ENCODE peak calls at places on chromosomes 13 and 19, in nine cellular contexts. H, K, N, C, G, V, B, P and A are unnamed samples.

GRCh38 chr19:34499155-34499834 is 17.7 kb downstream of the WTIP start:
- DNase-seq in V (no peak), G (peak; percentile 22), P (no peak), C (no peak), N (no peak), H (no peak), B (no peak), K (no peak), A (no peak)

GRCh38 chr19:16532440-16533273 is 9.6 kb downstream of the CHERP start:
- DNase-seq in C (no peak), P (no peak), V (no peak), B (no peak), G (no peak), K (no peak), N (no peak), H (no peak), A (no peak)

GRCh38 chr19:32971012-32971595 is 654 bp downstream of the CEP89 start:
- DNase-seq in B (no peak), G (peak; percentile 69), P (no peak), H (no peak), C (no peak), N (no peak), K (no peak), V (no peak), A (no peak)

GRCh38 chr19:10219678-10220077 is 11.5 kb downstream of the S1PR2 start:
- DNase-seq in N (no peak), H (no peak), K (peak; percentile 26), C (peak; percentile 84), G (no peak), B (no peak), P (peak; percentile 25), V (peak; percentile 49), A (no peak)

GRCh38 chr19:23917856-23918255 is 3.2 kb downstream of the ZNF726 start:
- DNase-seq in P (no peak), C (no peak), H (no peak), V (peak; percentile 60), N (no peak), B (no peak), K (no peak), G (no peak), A (no peak)

GRCh38 chr13:39942177-39942900 is 286.9 kb downstream of the COG6 start:
- DNase-seq in P (no peak), H (no peak), N (no peak), V (no peak), K (no peak), G (no peak), C (no peak), B (no peak), A (no peak)

GRCh38 chr19:11264452-11265176 is 2.3 kb upstream of the DOCK6 start:
- DNase-seq in K (no peak), V (no peak), G (peak; percentile 95), B (no peak), P (peak; percentile 90), C (peak; percentile 81), H (no peak), N (peak; percentile 84), A (no peak)

GRCh38 chr13:113022391-113023216 is 53.6 kb downstream of the MCF2L start:
- DNase-seq in N (no peak), B (no peak), V (no peak), C (no peak), G (no peak), H (no peak), K (peak; percentile 94), P (no peak), A (no peak)

GRCh38 chr13:91085127-91085526 is 262.4 kb upstream of the MIR17HG start:
- DNase-seq in N (no peak), B (no peak), G (no peak), P (no peak), K (no peak), C (no peak), V (no peak), H (no peak), A (no peak)

GRCh38 chr13:107348931-107349330 is 781.0 kb upstream of the ARGLU1 start:
- DNase-seq in H (no peak), G (no peak), P (no peak), K (no peak), N (no peak), B (no peak), V (no peak), C (no peak), A (no peak)

GRCh38 chr19:51468545-51468920 is 9.8 kb upstream of the CEACAM18 start:
- DNase-seq in G (no peak), H (no peak), K (no peak), B (no peak), N (no peak), C (no peak), P (no peak), V (no peak), A (no peak)

GRCh38 chr13:39943711-39944110 is 288.2 kb downstream of the COG6 start:
- DNase-seq in C (no peak), G (no peak), N (no peak), P (no peak), K (no peak), B (no peak), V (no peak), H (no peak), A (no peak)

GRCh38 chr19:7679017-7679720 is 1.5 kb upstream of the TRAPPC5 start:
- DNase-seq in C (peak; percentile 76), K (no peak), H (no peak), B (no peak), N (no peak), V (no peak), G (no peak), P (peak; percentile 55), A (peak; percentile 56)

GRCh38 chr19:47436712-47437401 is 17.5 kb upstream of the MEIS3 start:
- DNase-seq in V (peak; percentile 55), K (peak; percentile 88), G (peak; percentile 87), P (peak; percentile 92), C (peak; percentile 80), H (peak; percentile 87), N (peak; percentile 91), B (peak; percentile 52), A (peak; percentile 79)

GRCh38 chr13:106246237-106246636 is 289.2 kb downstream of the EFNB2 start:
- DNase-seq in V (no peak), B (no peak), C (no peak), N (no peak), G (no peak), K (peak; percentile 29), P (no peak), H (no peak), A (no peak)

GRCh38 chr13:24923305-24923640 is 159.3 kb downstream of the RNF17 start:
- DNase-seq in H (no peak), C (peak; percentile 83), G (no peak), P (peak; percentile 28), B (no peak), K (no peak), V (no peak), N (no peak), A (no peak)

GRCh38 chr19:34589730-34590129 is 87.2 kb downstream of the SCGB2B2 start:
- DNase-seq in C (no peak), H (no peak), G (no peak), N (no peak), K (no peak), V (no peak), B (no peak), P (peak; percentile 13), A (no peak)

GRCh38 chr19:38115264-38115802 is 108.7 kb downstream of the DPF1 start:
- DNase-seq in B (no peak), P (no peak), V (no peak), C (no peak), N (no peak), K (no peak), H (no peak), G (no peak), A (no peak)

GRCh38 chr13:28983661-28984060 is 163.5 kb downstream of the MTUS2 start:
- DNase-seq in H (no peak), C (no peak), N (peak; percentile 27), B (no peak), G (no peak), P (no peak), K (no peak), V (no peak), A (no peak)

DNA sequence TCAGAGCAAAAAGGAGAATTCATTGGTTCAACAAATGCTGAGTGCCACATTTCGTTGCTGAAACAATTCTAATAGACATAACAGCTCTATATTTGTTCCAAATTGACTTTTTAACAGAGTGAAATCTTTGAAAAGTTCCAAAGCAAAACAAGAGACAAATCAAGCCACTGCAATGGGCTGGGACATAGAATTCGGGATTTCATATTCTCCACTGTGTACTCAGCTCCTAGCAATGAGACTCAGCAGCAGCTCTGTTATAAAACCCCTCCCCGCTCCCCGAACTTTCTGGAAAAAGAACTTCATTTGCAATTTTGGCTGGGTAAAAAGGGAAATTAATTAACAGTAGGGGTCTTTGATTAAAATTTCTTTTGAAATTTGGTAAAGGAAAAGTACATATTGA is 11.3 kb downstream of the RFX2 start:
- DNase-seq in K (no peak), C (no peak), N (no peak), B (no peak), P (no peak), H (no peak), V (no peak), G (no peak), A (no peak)
- H3K4me1 ChIP-seq in K (peaks cover 13% of the 10 kb centered on the region), C (no peaks in the 10 kb centered on the region), N (peaks cover 21% of the 10 kb centered on the region), B (peaks cover 14% of the 10 kb centered on the region), P (no peaks in the 10 kb centered on the region), H (no peaks in the 10 kb centered on the region), V (peaks cover 40% of the 10 kb centered on the region), G (no peaks in the 10 kb centered on the region), A (peaks cover 4% of the 10 kb centered on the region)

GRCh38 chr19:35757231-35757748 is 461 bp upstream of the HSPB6 start:
- DNase-seq in P (peak; percentile 54), V (no peak), H (no peak), G (peak; percentile 95), C (no peak), K (peak; percentile 66), N (peak; percentile 49), B (peak; percentile 99), A (no peak)
- TF ChIP-seq CTCF in P (no peak), V (no peak), H (no peak), G (no peak), C (no peak), K (no peak), N (no peak), B (no peak), A (no peak)

DNA sequence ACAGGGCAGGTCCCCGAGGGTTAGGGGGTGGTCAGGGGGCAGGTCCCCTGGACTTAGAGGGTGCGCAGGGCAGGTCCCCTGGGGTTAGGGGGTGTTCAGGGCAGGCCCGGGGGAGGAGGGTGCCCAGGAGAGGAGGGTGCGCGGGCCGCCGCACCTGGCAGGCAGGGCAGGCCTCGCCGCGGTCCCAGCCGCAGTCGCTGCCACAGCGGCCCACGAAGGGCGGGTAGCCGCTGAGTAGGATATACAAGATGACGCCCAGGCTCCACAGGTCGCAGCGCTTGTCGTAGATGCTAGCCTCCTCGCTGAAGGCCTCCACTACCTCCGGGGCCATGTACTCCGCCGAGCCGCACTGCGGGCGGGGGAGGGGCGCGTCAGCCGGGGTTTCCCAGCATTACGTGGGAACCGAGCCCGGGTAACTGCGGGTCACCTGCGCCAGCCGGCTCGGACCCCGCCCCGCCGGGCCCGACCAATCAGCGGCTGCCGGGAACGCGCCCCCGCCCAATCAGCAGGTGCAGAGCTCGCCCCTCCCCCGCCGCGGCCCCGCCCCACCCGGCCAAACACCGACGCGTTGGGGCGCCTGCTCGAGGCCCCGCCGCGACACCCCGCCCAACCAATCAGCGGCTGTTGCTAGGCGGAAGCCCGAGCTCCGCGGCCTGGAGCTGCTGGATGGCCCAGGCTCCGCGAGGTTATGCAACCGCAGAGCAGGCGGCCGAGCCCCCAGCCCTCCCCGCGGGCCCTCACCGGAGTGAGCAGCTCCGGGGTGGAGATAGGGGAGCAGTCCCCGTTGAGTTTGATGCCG is 9.2 kb downstream of the MKNK2 start:
- DNase-seq in B (peak; percentile 99), H (peak; percentile 99), P (peak; percentile 99), C (peak; percentile 97), G (peak; percentile 100), N (peak; percentile 99), V (peak; percentile 96), K (peak; percentile 98), A (peak; percentile 100)
- H3K4me1 ChIP-seq in B (peaks cover 14% of the 10 kb centered on the region), H (peaks cover 47% of the 10 kb centered on the region), P (peaks cover 46% of the 10 kb centered on the region), C (peaks cover 37% of the 10 kb centered on the region), G (peaks cover 53% of the 10 kb centered on the region), N (peaks cover 59% of the 10 kb centered on the region), V (peaks cover 27% of the 10 kb centered on the region), K (peaks cover 22% of the 10 kb centered on the region), A (peaks cover 54% of the 10 kb centered on the region)

GRCh38 chr13:103236213-103236612 is 170.0 kb upstream of the SLC10A2 start:
- DNase-seq in P (no peak), H (no peak), N (no peak), B (no peak), G (no peak), C (no peak), K (no peak), V (peak; percentile 52), A (no peak)
- TF ChIP-seq CTCF in P (no peak), H (no peak), N (no peak), B (no peak), G (no peak), C (no peak), K (no peak), V (peak; percentile 17), A (no peak)